ENCODE peak calls at places on chromosome 17, in seven cellular contexts. One of them, this sample, is unnamed.

GRCh38 chr17:82152556-82153294 is 54.7 kb upstream of the FASN start:
- DNase-seq in PC-3: no peak
- DNase-seq in psoas muscle: peak
- DNase-seq in WTC11: no peak
- DNase-seq in cardiac fibroblast: no peak
- DNase-seq in mammary epithelial cell: no peak
- DNase-seq in Calu3: no peak
- DNase-seq in this sample: no peak

GRCh38 chr17:66200685-66201092 is 8.8 kb upstream of the CEP112 start:
- DNase-seq in PC-3: peak
- DNase-seq in psoas muscle: no peak
- DNase-seq in WTC11: peak
- DNase-seq in cardiac fibroblast: peak
- DNase-seq in mammary epithelial cell: peak
- DNase-seq in Calu3: peak
- DNase-seq in this sample: peak

GRCh38 chr17:36721560-36722120 is 120.3 kb downstream of the MRM1 start:
- DNase-seq in PC-3: no peak
- DNase-seq in psoas muscle: no peak
- DNase-seq in WTC11: no peak
- DNase-seq in cardiac fibroblast: peak
- DNase-seq in mammary epithelial cell: no peak
- DNase-seq in Calu3: no peak
- DNase-seq in this sample: no peak

GRCh38 chr17:14123579-14124278 is 54.4 kb downstream of the COX10 start:
- DNase-seq in PC-3: no peak
- DNase-seq in psoas muscle: no peak
- DNase-seq in WTC11: no peak
- DNase-seq in cardiac fibroblast: no peak
- DNase-seq in mammary epithelial cell: no peak
- DNase-seq in Calu3: no peak
- DNase-seq in this sample: no peak

GRCh38 chr17:2484876-2485275 is 26.8 kb downstream of the METTL16 start:
- DNase-seq in PC-3: no peak
- DNase-seq in psoas muscle: no peak
- DNase-seq in WTC11: peak
- DNase-seq in cardiac fibroblast: no peak
- DNase-seq in mammary epithelial cell: peak
- DNase-seq in Calu3: no peak
- DNase-seq in this sample: no peak

GRCh38 chr17:63675607-63676539 is 24.1 kb downstream of the LIMD2 start:
- DNase-seq in PC-3: peak
- DNase-seq in psoas muscle: peak
- DNase-seq in WTC11: no peak
- DNase-seq in cardiac fibroblast: peak
- DNase-seq in mammary epithelial cell: peak
- DNase-seq in Calu3: peak
- DNase-seq in this sample: peak

GRCh38 chr17:18187816-18188761 is 4.5 kb downstream of the ALKBH5 start:
- DNase-seq in PC-3: peak
- DNase-seq in psoas muscle: peak
- DNase-seq in WTC11: no peak
- DNase-seq in cardiac fibroblast: peak
- DNase-seq in mammary epithelial cell: peak
- DNase-seq in Calu3: no peak
- DNase-seq in this sample: peak

GRCh38 chr17:79187186-79187585 is 112.6 kb downstream of the ENGASE start:
- DNase-seq in PC-3: no peak
- DNase-seq in psoas muscle: no peak
- DNase-seq in WTC11: no peak
- DNase-seq in cardiac fibroblast: no peak
- DNase-seq in mammary epithelial cell: no peak
- DNase-seq in Calu3: no peak
- DNase-seq in this sample: no peak

GRCh38 chr17:80421381-80422090 is 6.6 kb downstream of the ENDOV start:
- DNase-seq in PC-3: no peak
- DNase-seq in psoas muscle: no peak
- DNase-seq in WTC11: no peak
- DNase-seq in cardiac fibroblast: no peak
- DNase-seq in mammary epithelial cell: no peak
- DNase-seq in Calu3: no peak
- DNase-seq in this sample: no peak

GRCh38 chr17:82866521-82867214 is 26.8 kb upstream of the ZNF750 start:
- DNase-seq in PC-3: no peak
- DNase-seq in psoas muscle: peak
- DNase-seq in WTC11: no peak
- DNase-seq in cardiac fibroblast: peak
- DNase-seq in mammary epithelial cell: no peak
- DNase-seq in Calu3: no peak
- DNase-seq in this sample: no peak

GRCh38 chr17:48574523-48575065 is 3.6 kb downstream of the HOXB4 start:
- DNase-seq in PC-3: no peak
- DNase-seq in psoas muscle: no peak
- DNase-seq in WTC11: no peak
- DNase-seq in cardiac fibroblast: no peak
- DNase-seq in mammary epithelial cell: no peak
- DNase-seq in Calu3: no peak
- DNase-seq in this sample: no peak

GRCh38 chr17:79852748-79853147 is 13.5 kb upstream of the CBX4 start:
- DNase-seq in PC-3: peak
- DNase-seq in psoas muscle: no peak
- DNase-seq in WTC11: no peak
- DNase-seq in cardiac fibroblast: peak
- DNase-seq in mammary epithelial cell: peak
- DNase-seq in Calu3: peak
- DNase-seq in this sample: no peak

GRCh38 chr17:15123593-15124590 is 141.2 kb downstream of the PMP22 start:
- DNase-seq in PC-3: no peak
- DNase-seq in psoas muscle: no peak
- DNase-seq in WTC11: no peak
- DNase-seq in cardiac fibroblast: no peak
- DNase-seq in mammary epithelial cell: no peak
- DNase-seq in Calu3: no peak
- DNase-seq in this sample: no peak

GRCh38 chr17:45043268-45043681 is 8.2 kb downstream of the DCAKD start:
- DNase-seq in PC-3: no peak
- DNase-seq in psoas muscle: no peak
- DNase-seq in WTC11: no peak
- DNase-seq in cardiac fibroblast: no peak
- DNase-seq in mammary epithelial cell: peak
- DNase-seq in Calu3: no peak
- DNase-seq in this sample: peak

GRCh38 chr17:31490019-31490383 is 98.5 kb downstream of the RAB11FIP4 start:
- DNase-seq in PC-3: no peak
- DNase-seq in psoas muscle: no peak
- DNase-seq in WTC11: no peak
- DNase-seq in cardiac fibroblast: no peak
- DNase-seq in mammary epithelial cell: no peak
- DNase-seq in Calu3: no peak
- DNase-seq in this sample: no peak

GRCh38 chr17:12859520-12859919 is 70.2 kb downstream of the ARHGAP44 start:
- DNase-seq in PC-3: no peak
- DNase-seq in psoas muscle: no peak
- DNase-seq in WTC11: no peak
- DNase-seq in cardiac fibroblast: peak
- DNase-seq in mammary epithelial cell: no peak
- DNase-seq in Calu3: no peak
- DNase-seq in this sample: no peak

DNA sequence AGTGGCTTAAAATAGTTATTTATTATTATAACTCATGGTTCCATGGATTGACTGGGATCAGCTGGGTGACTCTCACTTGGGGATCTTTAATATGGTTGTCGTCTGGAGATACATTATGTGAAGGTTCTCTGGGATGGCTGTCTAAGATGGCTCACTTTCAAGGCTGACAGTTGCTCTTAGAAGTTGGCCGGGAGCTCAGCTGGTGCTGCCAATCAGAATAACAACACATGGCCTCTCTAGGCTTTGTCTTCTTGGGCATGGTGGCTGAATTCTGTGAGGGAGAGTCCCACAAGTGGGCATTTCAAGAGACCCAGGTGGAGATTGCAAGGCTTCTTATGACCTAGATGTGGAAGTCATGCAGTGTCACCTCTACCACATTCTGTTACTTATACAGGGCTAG is 269.7 kb downstream of the CA10 start:
- DNase-seq in PC-3: no peak
- DNase-seq in psoas muscle: no peak
- DNase-seq in WTC11: no peak
- DNase-seq in cardiac fibroblast: no peak
- DNase-seq in mammary epithelial cell: no peak
- DNase-seq in Calu3: no peak
- DNase-seq in this sample: no peak
- TF ChIP-seq CTCF in PC-3: no peak
- TF ChIP-seq CTCF in psoas muscle: no peak
- TF ChIP-seq CTCF in WTC11: no peak
- TF ChIP-seq CTCF in cardiac fibroblast: no peak
- TF ChIP-seq CTCF in mammary epithelial cell: no peak
- TF ChIP-seq CTCF in Calu3: no peak
- TF ChIP-seq CTCF in this sample: no peak

DNA sequence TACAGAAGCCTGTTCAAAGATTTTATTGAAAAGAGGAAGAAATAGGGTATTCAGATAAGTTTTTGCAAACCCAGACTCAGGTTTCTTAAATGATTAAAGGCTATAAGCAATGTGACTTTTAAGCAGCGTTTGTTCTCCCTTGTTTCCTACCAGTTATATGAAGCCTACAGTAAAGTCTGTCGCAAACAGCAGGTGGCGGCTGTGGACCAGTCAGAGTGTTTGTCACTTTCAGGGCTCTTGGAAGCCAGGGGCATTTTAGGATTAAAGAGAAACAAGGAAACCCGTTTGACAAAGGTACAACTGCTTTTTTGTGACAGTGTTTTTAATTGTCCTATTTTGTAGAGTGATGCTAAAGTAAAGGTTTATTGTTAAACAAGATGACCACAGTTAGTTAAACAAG is 7.7 kb upstream of the RARA start:
- DNase-seq in PC-3: peak
- DNase-seq in psoas muscle: no peak
- DNase-seq in WTC11: no peak
- DNase-seq in cardiac fibroblast: no peak
- DNase-seq in mammary epithelial cell: no peak
- DNase-seq in Calu3: peak
- DNase-seq in this sample: no peak
- TF ChIP-seq CTCF in PC-3: peak
- TF ChIP-seq CTCF in psoas muscle: peak
- TF ChIP-seq CTCF in WTC11: no peak
- TF ChIP-seq CTCF in cardiac fibroblast: no peak
- TF ChIP-seq CTCF in mammary epithelial cell: peak
- TF ChIP-seq CTCF in Calu3: peak
- TF ChIP-seq CTCF in this sample: no peak

DNA sequence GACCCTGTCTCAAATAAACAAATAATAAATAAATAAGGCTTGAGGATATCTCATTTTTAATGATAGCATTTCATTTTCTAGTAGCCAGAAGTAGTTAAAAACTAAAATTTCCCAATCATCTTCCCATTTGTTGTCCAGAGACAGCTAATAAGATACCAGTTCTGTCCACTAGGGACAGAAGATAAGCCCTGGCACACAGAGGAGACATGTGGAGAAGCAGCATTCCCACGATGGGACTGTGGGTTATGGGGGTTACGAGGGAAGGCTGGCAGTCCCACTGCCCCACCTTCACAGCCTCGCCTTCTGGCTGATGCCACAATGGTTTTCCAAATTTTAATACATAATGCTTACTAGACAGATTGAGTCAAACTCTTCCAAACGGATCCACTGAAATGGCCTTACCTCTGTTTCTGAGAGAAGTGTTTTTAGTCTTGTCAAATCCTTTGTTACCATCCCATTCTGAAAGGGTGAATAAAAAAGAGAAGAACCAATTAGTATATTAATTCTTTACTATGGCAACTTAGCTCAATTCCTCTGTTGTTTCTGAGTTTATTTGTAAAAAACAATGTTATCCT is 44.2 kb downstream of the HELZ start:
- DNase-seq in PC-3: peak
- DNase-seq in psoas muscle: no peak
- DNase-seq in WTC11: no peak
- DNase-seq in cardiac fibroblast: peak
- DNase-seq in mammary epithelial cell: no peak
- DNase-seq in Calu3: no peak
- DNase-seq in this sample: no peak
- TF ChIP-seq CTCF in PC-3: peak
- TF ChIP-seq CTCF in psoas muscle: peak
- TF ChIP-seq CTCF in WTC11: peak
- TF ChIP-seq CTCF in cardiac fibroblast: peak
- TF ChIP-seq CTCF in mammary epithelial cell: peak
- TF ChIP-seq CTCF in Calu3: peak
- TF ChIP-seq CTCF in this sample: peak

GRCh38 chr17:60577147-60577925 is 22.7 kb upstream of the PPM1D start:
- DNase-seq in PC-3: peak
- DNase-seq in psoas muscle: no peak
- DNase-seq in WTC11: no peak
- DNase-seq in cardiac fibroblast: peak
- DNase-seq in mammary epithelial cell: no peak
- DNase-seq in Calu3: no peak
- DNase-seq in this sample: peak
- TF ChIP-seq CTCF in PC-3: peak
- TF ChIP-seq CTCF in psoas muscle: peak
- TF ChIP-seq CTCF in WTC11: no peak
- TF ChIP-seq CTCF in cardiac fibroblast: peak
- TF ChIP-seq CTCF in mammary epithelial cell: peak
- TF ChIP-seq CTCF in Calu3: no peak
- TF ChIP-seq CTCF in this sample: peak